ENCODE peak calls at places on chromosomes 7 and 10, in eight cellular contexts. F is NCI-H2171 treated with DMSO at 0.1 percent for 48 hours, V is T-helper 2 cell, R is NCI-H1436, D is OCI-LY7, U is nephron progenitor cell, K is ELF-1, G is NCI-H1092 treated with DMSO at 0.1 percent for 48 hours. B is an unnamed sample.

GRCh38 chr10:90589825-90590224 is 268.0 kb downstream of the HTR7 start:
- DNase-seq in F (no peak), G (no peak), R (no peak), K (no peak), D (no peak), U (no peak), V (no peak), B (no peak)

GRCh38 chr7:74430961-74431466 is 22.7 kb upstream of the GTF2IRD1 start:
- DNase-seq in U (no peak), D (no peak), G (peak; percentile 34), F (no peak), V (no peak), K (no peak), R (peak; percentile 41), B (no peak)

GRCh38 chr10:33386926-33387325 is 52.5 kb upstream of the NRP1 start:
- DNase-seq in R (no peak), G (no peak), F (no peak), V (no peak), K (peak; percentile 51), D (no peak), U (no peak), B (no peak)

GRCh38 chr10:132308588-132309451 is 1.1 kb upstream of the STK32C start:
- DNase-seq in V (no peak), D (no peak), U (peak; percentile 40), R (no peak), K (no peak), F (no peak), G (no peak), B (no peak)

GRCh38 chr10:22339761-22340361 is 5.4 kb upstream of the SPAG6 start:
- DNase-seq in G (no peak), V (no peak), K (no peak), R (no peak), D (no peak), U (no peak), F (no peak), B (no peak)

GRCh38 chr7:25124485-25125136 is 449 bp downstream of the CYCS start:
- DNase-seq in F (peak; percentile 30), K (peak; percentile 45), R (no peak), U (peak; percentile 22), D (peak; percentile 37), V (no peak), G (peak; percentile 72), B (no peak)

GRCh38 chr7:19352271-19352670 is 207.1 kb upstream of the FERD3L start:
- DNase-seq in D (no peak), F (no peak), R (no peak), G (no peak), U (no peak), K (no peak), V (no peak), B (no peak)

GRCh38 chr10:13637303-13637856 is 50.6 kb downstream of the PRPF18 start:
- DNase-seq in D (no peak), V (no peak), U (no peak), F (no peak), G (no peak), R (no peak), K (no peak), B (no peak)

GRCh38 chr7:30974605-30975256 is 11.0 kb downstream of the GHRHR start:
- DNase-seq in V (no peak), K (peak; percentile 85), R (peak; percentile 12), D (peak; percentile 79), F (no peak), G (peak; percentile 21), U (peak; percentile 73), B (no peak)

GRCh38 chr7:80347173-80347572 is 164.7 kb downstream of the GNAT3 start:
- DNase-seq in U (no peak), G (no peak), R (no peak), F (no peak), D (no peak), K (no peak), V (no peak), B (no peak)

GRCh38 chr10:74500806-74501205 is 325.6 kb upstream of the KAT6B start:
- DNase-seq in U (no peak), R (no peak), K (no peak), G (no peak), D (no peak), F (no peak), V (no peak), B (no peak)

GRCh38 chr10:110774069-110775021 is 97.4 kb upstream of the PDCD4 start:
- DNase-seq in G (no peak), U (no peak), K (no peak), V (no peak), D (no peak), R (no peak), F (no peak), B (no peak)

GRCh38 chr10:16828731-16829175 is 11.5 kb upstream of the RSU1 start:
- DNase-seq in V (no peak), F (no peak), G (no peak), D (no peak), U (no peak), R (no peak), K (no peak), B (no peak)

GRCh38 chr7:106987777-106988176 is 56.7 kb upstream of the PRKAR2B start:
- DNase-seq in U (no peak), G (no peak), D (no peak), F (no peak), V (no peak), R (no peak), K (no peak), B (no peak)

GRCh38 chr10:121088524-121088923 is 237.4 kb downstream of the WDR11 start:
- DNase-seq in K (no peak), U (peak; percentile 35), G (peak; percentile 6), D (no peak), R (no peak), V (no peak), F (peak; percentile 54), B (no peak)

GRCh38 chr10:10786334-10787090 is 231.2 kb upstream of the CELF2 start:
- DNase-seq in K (no peak), V (no peak), G (no peak), U (no peak), R (no peak), F (no peak), D (no peak), B (no peak)

GRCh38 chr10:114674321-114674720 is 16.2 kb upstream of the ABLIM1 start:
- DNase-seq in G (no peak), U (no peak), D (no peak), V (no peak), F (no peak), R (no peak), K (no peak), B (no peak)

GRCh38 chr10:48655426-48656240 is 29.0 kb upstream of the WDFY4 start:
- DNase-seq in D (no peak), G (peak; percentile 46), F (peak; percentile 23), V (no peak), R (no peak), U (no peak), K (peak; percentile 19), B (peak; percentile 69)

GRCh38 chr7:50261593-50261992 is 42.9 kb upstream of the IKZF1 start:
- DNase-seq in V (no peak), F (no peak), D (no peak), G (no peak), R (no peak), U (no peak), K (no peak), B (no peak)

GRCh38 chr7:7798510-7798909 is 80.1 kb upstream of the RPA3 start:
- DNase-seq in D (no peak), V (no peak), G (no peak), R (no peak), U (no peak), F (no peak), K (peak; percentile 11), B (no peak)

GRCh38 chr7:143889068-143889467 is 12.9 kb downstream of the TCAF1 start:
- DNase-seq in U (no peak), R (no peak), F (no peak), K (no peak), D (no peak), G (no peak), V (no peak), B (no peak)